ENCODE peak calls at places on chromosomes 16 and 17, in nine cellular contexts. S is GM12891, T is GM12878, G is H54, D is Peyer's patch, F is A549, U is breast epithelium, Q is sigmoid colon, H is esophagus muscularis mucosa. Y is an unnamed sample.

GRCh38 chr17:1197781-1198490 is 18.2 kb upstream of the ABR start:
- DNase-seq in D (peak), F (no peak), T (peak), U (peak), S (peak), G (no peak), Q (peak), H (peak), Y (no peak)

GRCh38 chr16:4316103-4316731 is 350 bp downstream of the GLIS2 start:
- DNase-seq in S (no peak), H (no peak), G (no peak), U (no peak), D (no peak), T (no peak), F (no peak), Q (peak), Y (no peak)

GRCh38 chr17:40779181-40779909 is 3.0 kb downstream of the KRT27 start:
- DNase-seq in S (no peak), G (no peak), U (no peak), D (no peak), Q (no peak), T (no peak), H (no peak), F (peak), Y (no peak)

GRCh38 chr17:75277664-75278071 is 6.6 kb upstream of the MIF4GD start:
- DNase-seq in G (peak), Q (no peak), T (no peak), F (no peak), D (no peak), H (no peak), S (no peak), U (no peak), Y (no peak)

GRCh38 chr16:75682308-75682707 is 5.5 kb upstream of the CPHXL2 start:
- DNase-seq in T (no peak), G (no peak), D (no peak), F (no peak), H (no peak), Q (no peak), S (no peak), U (no peak), Y (no peak)

GRCh38 chr17:65742433-65743312 is 181.2 kb upstream of the AXIN2 start:
- DNase-seq in D (no peak), H (no peak), Q (no peak), U (no peak), G (peak), S (no peak), T (no peak), F (peak), Y (no peak)

GRCh38 chr16:2238396-2239230 is 2.4 kb downstream of the DNASE1L2 start:
- DNase-seq in D (no peak), G (no peak), T (no peak), U (no peak), S (no peak), H (no peak), Q (no peak), F (no peak), Y (no peak)

GRCh38 chr17:48024149-48025039 is 13.2 kb downstream of the COPZ2 start:
- DNase-seq in Q (peak), H (no peak), T (no peak), G (no peak), D (peak), U (peak), F (peak), S (no peak), Y (peak)

DNA sequence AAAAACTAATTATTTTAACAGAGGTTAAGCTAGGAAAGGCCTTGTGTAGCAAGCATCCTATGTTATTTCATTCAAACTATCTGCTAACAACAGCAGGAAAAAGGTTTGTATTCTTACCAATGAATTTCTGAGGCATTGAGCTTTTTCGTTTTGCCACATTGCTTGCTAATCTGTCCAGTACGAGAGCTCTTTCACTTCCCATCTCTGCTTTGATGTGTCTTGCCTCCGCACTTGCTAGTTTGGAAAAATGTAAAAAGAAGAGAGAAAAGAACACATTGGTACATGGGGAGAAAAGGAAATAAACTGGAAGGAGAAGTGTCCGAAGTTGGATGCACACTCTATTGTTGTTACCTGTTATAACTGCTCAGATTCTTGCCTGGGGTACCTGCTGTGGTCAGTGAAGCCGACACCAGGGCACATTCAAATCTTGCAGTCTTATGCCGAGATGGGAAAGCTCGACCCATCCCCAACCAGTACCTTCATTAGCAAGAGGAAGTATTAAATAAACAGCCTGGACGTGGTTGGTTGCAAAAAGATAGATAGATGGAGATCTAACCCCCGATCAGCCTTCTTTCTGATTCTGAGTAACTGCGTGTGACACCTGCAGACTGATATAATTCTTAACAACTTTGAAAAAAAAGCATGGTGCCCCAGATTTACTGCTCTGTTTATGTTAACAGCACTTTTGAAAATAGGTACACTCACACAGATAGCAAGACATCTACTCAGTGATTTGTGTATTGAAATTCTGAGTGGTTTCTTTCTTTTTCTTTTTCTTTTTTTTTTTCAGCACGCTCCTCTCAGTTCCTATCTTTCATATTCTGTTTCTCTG is 40.0 kb downstream of the GRB7 start:
- DNase-seq in F (no peak), Q (no peak), U (no peak), T (peak), G (no peak), H (no peak), S (no peak), D (peak), Y (no peak)
- TF ChIP-seq POLR2A in F (no peak), Q (no peak), U (no peak), T (peak), G (no peak), H (no peak), S (no peak), D (no peak), Y (no peak)

GRCh38 chr16:85113913-85114312 is 1.6 kb upstream of the CIBAR2 start:
- DNase-seq in T (no peak), S (no peak), U (no peak), G (no peak), H (no peak), D (no peak), Q (no peak), F (no peak), Y (no peak)
- TF ChIP-seq POLR2A in T (no peak), S (no peak), U (no peak), G (no peak), H (no peak), D (no peak), Q (no peak), F (no peak), Y (no peak)

DNA sequence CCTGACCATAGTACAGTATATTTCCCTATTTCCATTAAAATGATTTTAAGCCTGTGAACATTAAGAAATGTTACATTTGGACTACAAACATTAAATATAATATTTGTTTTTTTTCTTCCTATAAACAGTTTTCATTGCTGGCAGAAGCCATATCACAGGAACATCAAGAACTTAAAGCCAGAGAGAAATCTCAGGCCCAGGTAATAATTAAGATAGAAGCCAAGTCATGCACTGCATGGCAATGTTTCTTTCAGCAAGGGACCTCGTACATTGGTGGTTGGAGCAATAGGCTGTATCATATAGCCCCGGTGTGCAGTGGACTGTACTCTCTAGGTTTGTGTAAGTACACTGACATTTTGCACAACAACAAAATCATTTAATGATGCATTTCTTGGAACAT is 30.1 kb downstream of the CEP95 start:
- DNase-seq in D (no peak), H (no peak), T (no peak), Q (no peak), G (no peak), F (no peak), S (no peak), U (no peak), Y (no peak)
- TF ChIP-seq POLR2A in D (no peak), H (no peak), T (no peak), Q (no peak), G (no peak), F (no peak), S (no peak), U (no peak), Y (no peak)

GRCh38 chr17:20156196-20157077 is 147.3 kb downstream of the SPECC1 start:
- DNase-seq in D (peak), G (peak), Q (no peak), F (peak), T (no peak), U (peak), S (peak), H (no peak), Y (peak)
- TF ChIP-seq POLR2A in D (no peak), G (no peak), Q (no peak), F (no peak), T (no peak), U (no peak), S (no peak), H (no peak), Y (no peak)

DNA sequence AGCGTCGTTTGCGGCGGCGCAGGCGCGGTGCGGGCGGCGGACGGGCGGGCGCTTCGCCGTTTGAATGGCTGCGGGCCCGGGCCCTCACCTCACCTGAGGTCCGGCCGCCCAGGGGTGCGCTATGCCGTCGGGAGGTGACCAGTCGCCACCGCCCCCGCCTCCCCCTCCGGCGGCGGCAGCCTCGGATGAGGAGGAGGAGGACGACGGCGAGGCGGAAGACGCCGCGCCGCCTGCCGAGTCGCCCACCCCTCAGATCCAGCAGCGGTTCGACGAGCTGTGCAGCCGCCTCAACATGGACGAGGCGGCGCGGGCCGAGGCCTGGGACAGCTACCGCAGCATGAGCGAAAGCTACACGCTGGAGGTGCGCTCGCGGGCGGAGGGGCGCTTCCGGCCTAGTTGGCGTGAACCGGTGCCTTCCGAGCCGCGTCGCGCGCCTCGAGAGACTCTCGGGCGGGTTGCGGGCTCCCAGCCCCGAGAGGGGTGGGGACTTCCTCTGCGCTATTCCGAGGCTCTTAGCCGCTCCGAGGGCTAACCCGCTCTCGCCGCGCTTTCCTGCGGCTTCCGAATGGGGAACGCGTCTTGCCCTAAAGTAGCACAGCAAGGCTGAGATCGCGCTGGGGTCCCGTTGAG is at the start of gene RBL2:
- DNase-seq in H (peak), D (peak), Q (peak), G (peak), F (peak), U (peak), T (no peak), S (peak), Y (peak)
- TF ChIP-seq POLR2A in H (peak), D (peak), Q (peak), G (peak), F (peak), U (peak), T (peak), S (peak), Y (peak)

GRCh38 chr16:56988948-56989945 is at the start of gene NLRC5:
- DNase-seq in D (peak), H (peak), S (peak), T (no peak), F (peak), U (peak), G (peak), Q (peak), Y (peak)
- TF ChIP-seq POLR2A in D (peak), H (peak), S (no peak), T (peak), F (no peak), U (no peak), G (peak), Q (peak), Y (peak)

GRCh38 chr17:44186307-44187130 is at the start of gene TMUB2:
- DNase-seq in T (peak), D (peak), S (peak), H (peak), U (peak), F (peak), G (peak), Q (peak), Y (peak)
- TF ChIP-seq POLR2A in T (peak), D (peak), S (peak), H (peak), U (peak), F (peak), G (peak), Q (peak), Y (peak)

GRCh38 chr17:4739122-4740024 is at the start of the genes CXCL16 and ZMYND15:
- DNase-seq in D (peak), G (peak), H (no peak), Q (peak), U (peak), T (no peak), S (peak), F (peak), Y (peak)
- TF ChIP-seq POLR2A in D (peak), G (peak), H (no peak), Q (peak), U (no peak), T (no peak), S (no peak), F (peak), Y (no peak)

DNA sequence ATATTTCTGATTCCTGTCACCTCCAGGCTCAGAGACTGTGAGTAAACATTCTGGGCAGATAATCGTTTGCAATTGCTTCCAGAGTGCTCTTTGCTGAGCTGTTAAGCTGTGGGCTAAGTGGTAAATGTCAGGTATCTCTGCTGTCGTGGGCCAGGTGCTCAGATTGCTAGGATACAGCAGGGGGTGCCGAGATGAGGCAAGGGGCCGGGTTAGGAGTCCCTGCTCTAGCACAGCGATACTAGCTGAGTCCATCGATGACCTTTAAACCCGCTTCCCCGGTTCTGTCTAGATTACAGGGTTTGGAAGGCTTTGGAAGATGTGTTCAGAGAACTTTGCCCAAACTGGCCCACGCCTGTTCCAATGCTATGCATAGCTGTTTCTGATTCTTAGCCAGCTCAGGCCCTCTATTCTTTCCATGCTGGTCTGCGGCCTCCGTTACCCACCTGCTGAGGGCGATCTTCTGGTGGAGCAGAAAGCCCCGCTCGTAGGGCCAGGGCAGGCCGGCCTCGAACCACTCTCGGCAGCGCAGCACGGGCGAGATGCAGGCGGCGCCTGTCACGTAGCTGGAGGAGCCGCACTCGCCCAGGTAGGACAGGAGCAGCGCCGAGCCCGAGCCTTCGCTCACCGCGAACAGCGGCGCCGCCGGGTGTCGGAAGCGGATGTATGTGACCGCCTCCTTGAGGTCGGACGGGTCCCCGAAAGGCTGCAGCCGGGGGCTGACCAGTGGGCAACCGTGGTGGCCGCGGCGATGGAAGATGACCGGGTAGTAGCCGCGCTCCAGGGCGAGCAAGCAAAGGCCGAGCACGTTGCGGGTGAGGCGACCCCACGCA is 979 bp downstream of the ABHD15 start:
- DNase-seq in U (no peak), G (no peak), F (peak), D (peak), H (no peak), Q (peak), S (no peak), T (no peak), Y (peak)
- TF ChIP-seq POLR2A in U (no peak), G (no peak), F (peak), D (peak), H (no peak), Q (no peak), S (no peak), T (no peak), Y (no peak)

Y was measured in erythroblast.